ENCODE peak calls at places on chromosomes 12 and 14, in five cellular contexts. A is A549, K is K562, M is HepG2, W is endothelial cell of umbilical vein. D is an unnamed sample.

GRCh38 chr12:87931764-87932163 is 97.4 kb downstream of the C12orf50 start:
- DNase-seq in A (no peak), K (no peak), W (no peak), M (no peak), D (no peak)

GRCh38 chr14:34036319-34036761 is 85.5 kb upstream of the EGLN3 start:
- DNase-seq in K (no peak), M (no peak), A (no peak), W (no peak), D (no peak)

GRCh38 chr12:15754233-15754632 is 35.0 kb downstream of the EPS8 start:
- DNase-seq in M (no peak), A (no peak), K (no peak), W (peak), D (no peak)

GRCh38 chr14:70871863-70872677 is 35.2 kb upstream of the PCNX1 start:
- DNase-seq in A (no peak), K (no peak), W (no peak), M (no peak), D (no peak)

GRCh38 chr12:122054842-122055544 is 23.6 kb upstream of the MLXIP start:
- DNase-seq in W (no peak), K (no peak), A (no peak), M (no peak), D (no peak)

GRCh38 chr14:56687123-56687522 is 107.5 kb downstream of the TMEM260 start:
- DNase-seq in W (no peak), K (no peak), M (no peak), A (no peak), D (no peak)

GRCh38 chr12:48115957-48116356 is 3.2 kb upstream of the PFKM start:
- DNase-seq in K (no peak), W (no peak), M (no peak), A (no peak), D (no peak)

GRCh38 chr12:111616177-111616623 is 17.1 kb upstream of the ATXN2 start:
- DNase-seq in M (peak), A (no peak), K (peak), W (no peak), D (no peak)

GRCh38 chr12:113725557-113725876 is 240.6 kb downstream of the RBM19 start:
- DNase-seq in A (no peak), W (no peak), K (no peak), M (no peak), D (no peak)

GRCh38 chr12:46983959-46984833 is 95.2 kb upstream of the PCED1B start:
- DNase-seq in A (peak), W (peak), M (peak), K (peak), D (peak)

GRCh38 chr12:15823360-15824128 is 34.4 kb upstream of the EPS8 start:
- DNase-seq in M (peak), K (no peak), W (no peak), A (no peak), D (no peak)

GRCh38 chr14:54610051-54610977 is 43.4 kb downstream of the SAMD4A start:
- DNase-seq in K (no peak), A (no peak), M (no peak), W (no peak), D (no peak)

GRCh38 chr12:49636979-49637378 is 13.6 kb downstream of the PRPF40B start:
- DNase-seq in M (peak), A (peak), K (peak), W (peak), D (peak)

GRCh38 chr12:120292411-120292660 is 633 bp upstream of the RNU4-2 start:
- DNase-seq in A (no peak), W (no peak), M (no peak), K (no peak), D (no peak)

GRCh38 chr12:112443916-112444315 is 25.2 kb downstream of the PTPN11 start:
- DNase-seq in M (no peak), K (no peak), W (no peak), A (no peak), D (no peak)

GRCh38 chr12:56521590-56522371 is at the start of gene RBMS2:
- DNase-seq in A (peak), W (peak), K (peak), M (peak), D (peak)

GRCh38 chr14:23577710-23578392 is 739 bp downstream of the JPH4 start:
- DNase-seq in K (no peak), W (no peak), M (no peak), A (no peak), D (no peak)

GRCh38 chr14:94548131-94548998 is 12.9 kb upstream of the SERPINA4 start:
- DNase-seq in M (peak), K (no peak), A (no peak), W (no peak), D (no peak)

GRCh38 chr12:50934371-50934851 is 17.9 kb upstream of the HIGD1C start:
- DNase-seq in A (no peak), M (no peak), K (no peak), W (no peak), D (peak)

GRCh38 chr14:49933128-49933527 is 40.2 kb downstream of the ARF6 start:
- DNase-seq in K (no peak), M (no peak), A (no peak), W (no peak), D (no peak)

GRCh38 chr12:68012712-68013111 is 23.5 kb downstream of the IFNG-AS1 start:
- DNase-seq in A (no peak), K (no peak), W (no peak), M (no peak), D (peak)

GRCh38 chr14:89624500-89625156 is 207.6 kb upstream of the FOXN3 start:
- DNase-seq in K (no peak), A (no peak), M (no peak), W (no peak), D (no peak)

GRCh38 chr12:25401547-25402345 is 151.0 kb upstream of the KRAS start:
- DNase-seq in A (no peak), W (no peak), K (no peak), M (no peak), D (no peak)

GRCh38 chr14:95264271-95264973 is 55.3 kb downstream of the CLMN start:
- DNase-seq in W (no peak), A (no peak), M (no peak), K (no peak), D (no peak)

GRCh38 chr12:10101042-10101579 is 2.3 kb upstream of the CLEC1A start:
- DNase-seq in K (no peak), A (no peak), W (peak), M (no peak), D (no peak)

GRCh38 chr12:68977335-68977734 is 44.4 kb upstream of the CPM start:
- DNase-seq in M (no peak), K (no peak), A (no peak), W (no peak), D (no peak)

GRCh38 chr12:121801601-121802484 is 2.0 kb upstream of the SETD1B start:
- DNase-seq in K (peak), M (no peak), W (peak), A (no peak), D (peak)

DNA sequence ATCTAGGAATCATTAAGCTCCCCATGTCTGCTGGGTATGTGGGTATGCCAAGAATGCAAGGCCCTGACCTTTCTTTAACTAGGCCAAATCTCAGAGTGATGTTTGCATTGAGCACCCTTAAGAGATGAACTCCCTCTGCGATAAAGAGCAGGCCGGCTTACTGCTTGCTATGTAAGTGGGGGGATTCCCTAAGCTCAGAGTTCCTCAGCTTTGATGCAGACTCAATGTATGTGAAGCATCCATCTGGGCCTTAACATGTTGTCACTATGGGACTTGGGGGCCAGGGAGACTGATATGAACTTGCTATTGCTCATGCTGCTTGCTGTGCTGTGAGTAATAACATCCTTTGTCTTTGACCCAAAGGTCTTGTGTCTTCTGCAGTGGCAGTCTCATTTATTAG is 149.7 kb downstream of the C12orf75 start:
- DNase-seq in W (peak), A (no peak), M (no peak), K (no peak), D (no peak)
- TF ChIP-seq MYC in W (no peak), A (no peak), M (no peak), K (no peak), D (no peak)

DNA sequence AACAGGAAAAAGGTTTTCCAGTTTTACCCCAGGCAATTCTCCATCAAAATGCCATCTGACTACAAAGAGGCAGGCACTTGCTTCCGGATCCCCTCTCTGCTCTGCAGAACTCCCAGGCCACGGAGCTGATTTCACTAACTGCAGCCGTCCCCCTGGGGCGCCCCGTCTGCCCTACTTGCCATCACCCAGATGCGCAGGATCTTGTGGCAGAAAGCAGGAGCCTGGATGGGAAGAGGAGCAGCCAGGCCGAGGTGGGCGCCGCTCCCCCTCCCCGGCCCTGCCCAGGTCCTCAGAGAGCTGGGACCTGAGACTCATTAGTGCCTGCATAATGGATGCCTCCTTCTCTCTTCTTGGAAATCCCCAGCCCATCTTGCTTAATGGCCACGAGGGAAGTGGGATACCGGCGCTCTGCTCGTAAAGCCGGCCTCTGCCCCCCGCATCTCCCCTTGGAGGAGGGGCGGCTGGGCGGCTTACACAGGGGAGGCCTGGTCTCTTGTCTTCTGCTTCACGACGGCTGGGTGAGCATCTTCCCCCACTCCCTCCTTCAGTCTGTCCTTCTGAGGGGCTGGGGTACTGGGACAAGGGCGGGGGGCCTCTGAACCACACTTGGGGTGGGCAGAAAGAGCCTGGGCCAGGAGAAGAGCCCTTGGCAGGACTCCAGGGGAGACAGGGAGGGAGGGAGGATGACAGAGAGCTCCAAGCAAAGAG is 19.6 kb upstream of the EML1 start:
- DNase-seq in A (no peak), W (no peak), M (no peak), K (no peak), D (no peak)
- TF ChIP-seq MAX in A (no peak), W (no peak), M (no peak), K (no peak), D (no peak)

DNA sequence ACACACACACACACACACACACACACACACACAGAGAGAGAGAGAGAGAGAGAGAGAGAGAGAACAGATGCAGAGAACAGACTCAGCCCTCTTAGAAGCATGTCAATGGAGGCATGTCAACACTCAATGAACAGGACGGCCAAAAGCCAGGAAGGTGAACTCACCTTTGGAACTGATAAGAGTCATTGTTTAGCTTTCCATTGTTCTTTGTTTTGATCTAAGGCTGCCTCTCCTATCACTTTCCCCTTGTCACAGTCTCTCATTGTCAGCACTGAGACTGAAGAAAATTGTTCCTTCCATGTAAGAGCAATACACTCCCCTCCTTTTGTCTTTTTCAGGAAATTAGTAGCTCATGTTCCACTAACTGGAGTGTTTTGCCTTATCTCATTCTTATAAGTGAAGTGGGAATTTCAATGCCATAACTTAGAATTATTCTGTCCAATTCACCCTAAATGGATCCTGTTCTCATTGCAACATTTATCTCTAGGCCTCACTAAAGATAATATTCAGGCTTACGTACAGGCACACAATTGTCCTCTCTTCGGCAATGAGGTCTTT is 218.0 kb downstream of the DUSP6 start:
- DNase-seq in M (peak), A (no peak), W (peak), K (no peak), D (no peak)
- TF ChIP-seq POLR2A in M (no peak), A (no peak), W (no peak), K (no peak), D (no peak)

DNA sequence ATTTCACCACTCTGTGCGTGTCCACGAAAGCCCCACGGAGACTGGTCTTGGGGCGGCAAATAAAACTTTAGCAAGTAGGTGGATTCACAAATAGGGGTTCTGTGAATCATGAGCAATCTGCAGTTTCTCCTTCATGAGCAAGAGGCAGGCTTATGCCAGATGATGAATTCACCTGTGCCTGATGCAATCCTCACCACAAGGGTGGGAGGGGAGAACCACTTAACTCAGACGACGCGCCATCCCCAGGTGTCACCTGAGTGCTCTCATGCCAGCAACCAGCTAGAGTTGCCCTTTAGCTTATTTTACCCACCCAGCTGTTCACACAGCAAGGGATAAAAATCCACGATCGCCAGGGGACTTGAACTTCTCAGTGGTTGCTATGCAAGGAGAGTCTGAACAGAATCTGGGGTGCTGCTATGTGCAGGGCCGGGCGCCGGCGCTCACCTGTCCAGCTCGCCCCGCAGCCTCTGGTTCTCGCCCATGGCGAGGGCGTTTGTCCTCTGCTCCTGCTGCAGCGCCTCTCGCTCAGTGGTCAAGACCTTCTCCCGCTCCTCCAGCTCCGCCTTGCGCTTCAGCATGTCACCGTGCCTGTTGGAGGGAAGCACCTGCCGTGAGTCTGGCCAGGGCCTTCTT is 55.1 kb upstream of the GPR68 start:
- DNase-seq in M (no peak), A (no peak), K (no peak), W (no peak), D (no peak)
- TF ChIP-seq MYC in M (no peak), A (no peak), K (no peak), W (no peak), D (no peak)

GRCh38 chr12:31732926-31733548 is 4.2 kb upstream of the AMN1 start:
- DNase-seq in A (peak), W (peak), K (peak), M (peak), D (peak)
- TF ChIP-seq MAX in A (peak), W (no peak), K (no peak), M (no peak), D (no peak)

GRCh38 chr14:75297417-75298040 is 18.9 kb downstream of the FOS start:
- DNase-seq in A (no peak), K (no peak), W (no peak), M (no peak), D (peak)

GRCh38 chr14:75293920-75294648 is 15.5 kb downstream of the FOS start:
- DNase-seq in K (peak), M (peak), A (peak), W (peak), D (peak)

GRCh38 chr14:75295061-75295461 is 16.4 kb downstream of the FOS start:
- DNase-seq in W (peak), K (peak), A (peak), M (no peak), D (peak)

GRCh38 chr14:75294649-75295033 is 16.0 kb downstream of the FOS start:
- DNase-seq in M (no peak), K (no peak), W (no peak), A (peak), D (no peak)

GRCh38 chr14:75295491-75296338 is 17.1 kb downstream of the FOS start:
- DNase-seq in M (no peak), W (peak), K (peak), A (peak), D (peak)
- TF ChIP-seq POLR2A in M (no peak), W (no peak), K (no peak), A (no peak), D (no peak)